ENCODE peak calls at places on chromosome 22, in six cellular contexts. J is H9, Q is HT-29, K is NCI-H524 treated with DMSO at 0.1 percent for 48 hours, P is fibroblast of the aortic adventitia, W is small intestine. S is an unnamed sample.

GRCh38 chr22:49884075-49884474 is 30.4 kb downstream of the ZBED4 start:
- DNase-seq in W (no peak), Q (no peak), J (no peak), P (no peak), K (no peak), S (no peak)

GRCh38 chr22:39292561-39293074 is 26.8 kb downstream of the RPL3 start:
- DNase-seq in W (peak; percentile 66), P (peak; percentile 93), K (no peak), J (peak; percentile 76), Q (peak; percentile 93), S (peak; percentile 93)

GRCh38 chr22:46966846-46967245 is 204.4 kb downstream of the TBC1D22A start:
- DNase-seq in J (no peak), Q (no peak), K (no peak), W (no peak), P (no peak), S (no peak)

GRCh38 chr22:25777870-25778269 is 35.9 kb downstream of the MYO18B start:
- DNase-seq in J (no peak), W (peak; percentile 25), Q (peak; percentile 58), P (peak; percentile 62), K (no peak), S (peak; percentile 13)

GRCh38 chr22:28332410-28332809 is 347.2 kb downstream of the TTC28 start:
- DNase-seq in J (no peak), P (peak; percentile 8), K (no peak), W (no peak), Q (no peak), S (no peak)

GRCh38 chr22:25760294-25760693 is 18.3 kb downstream of the MYO18B start:
- DNase-seq in W (no peak), P (peak; percentile 31), Q (no peak), J (no peak), K (no peak), S (peak; percentile 41)

GRCh38 chr22:22210375-22210774 is 34.2 kb upstream of the VPREB1 start:
- DNase-seq in J (no peak), P (peak; percentile 71), K (no peak), W (no peak), Q (no peak), S (peak; percentile 84)

GRCh38 chr22:19876941-19877625 is 22.4 kb upstream of the GNB1L start:
- DNase-seq in J (no peak), W (no peak), Q (no peak), K (no peak), P (no peak), S (no peak)

GRCh38 chr22:41838842-41839618 is 6.1 kb downstream of the SREBF2 start:
- DNase-seq in W (no peak), K (no peak), P (no peak), Q (no peak), J (no peak), S (no peak)

GRCh38 chr22:43239102-43239875 is 52.4 kb upstream of the TTLL12 start:
- DNase-seq in P (peak; percentile 59), Q (no peak), J (no peak), K (peak; percentile 16), W (no peak), S (no peak)

GRCh38 chr22:36873614-36874308 is 13.0 kb downstream of the NCF4 start:
- DNase-seq in K (peak; percentile 69), W (peak; percentile 47), Q (peak; percentile 40), P (peak; percentile 82), J (peak; percentile 50), S (peak; percentile 28)

GRCh38 chr22:45892681-45893461 is 84.1 kb downstream of the WNT7B start:
- DNase-seq in W (no peak), J (no peak), K (no peak), P (no peak), Q (no peak), S (no peak)

GRCh38 chr22:22025320-22026156 is 43.0 kb upstream of the TOP3B start:
- DNase-seq in J (no peak), P (no peak), W (no peak), Q (no peak), K (no peak), S (no peak)